ENCODE peak calls at places on chromosomes 4 and X, in eight cellular contexts. V is heart right ventricle; I is A549; Y is non-pigmented ciliary epithelial cell; C is stimulated activated CD4-positive, alpha-beta T cell treated with anti-CD3 and anti-CD28 coated beads, Interleukin-12 subunit alpha, Interleukin-12 subunit beta, amount 100 ng/mL, for 48 hours; U is mammary epithelial cell; A is GM04504; B is SK-MEL-5. X is an unnamed sample.

GRCh38 chr4:7854211-7854610 is 85.5 kb downstream of the AFAP1 start:
- DNase-seq in V (no peak), I (no peak), Y (no peak), C (no peak), U (no peak), A (no peak), B (no peak), X (no peak)

GRCh38 chr4:82268050-82268825 is 105.6 kb downstream of the HNRNPD start:
- DNase-seq in V (peak; percentile 23), I (peak; percentile 40), Y (no peak), C (peak; percentile 27), U (peak; percentile 70), A (peak; percentile 29), B (peak; percentile 78), X (peak; percentile 48)

GRCh38 chr4:5378002-5378401 is 326.7 kb downstream of the STK32B start:
- DNase-seq in V (no peak), I (no peak), Y (no peak), C (no peak), U (no peak), A (no peak), B (peak; percentile 60), X (no peak)

GRCh38 chr4:180721356-180721755 is 1521.8 kb upstream of the TENM3 start:
- DNase-seq in V (no peak), I (no peak), Y (no peak), C (no peak), U (no peak), A (no peak), B (no peak), X (no peak)

GRCh38 chr4:124030038-124030638 is 633.5 kb downstream of the SPRY1 start:
- DNase-seq in V (no peak), I (no peak), Y (no peak), C (no peak), U (no peak), A (peak; percentile 17), B (no peak), X (no peak)

GRCh38 chrX:16671005-16671404 is 21.0 kb downstream of the S100G start:
- DNase-seq in V (no peak), I (peak; percentile 43), Y (no peak), C (no peak), U (peak; percentile 25), A (peak; percentile 63), B (peak; percentile 60), X (peak; percentile 70)

GRCh38 chr4:102339018-102339417 is 6.3 kb downstream of the SLC39A8 start:
- DNase-seq in V (no peak), I (no peak), Y (no peak), C (no peak), U (peak; percentile 72), A (no peak), B (no peak), X (no peak)

GRCh38 chr4:25358515-25359275 is 18.4 kb upstream of the ANAPC4 start:
- DNase-seq in V (no peak), I (no peak), Y (no peak), C (no peak), U (peak; percentile 50), A (no peak), B (no peak), X (no peak)

GRCh38 chr4:84150177-84150576 is 348.9 kb downstream of the NKX6-1 start:
- DNase-seq in V (no peak), I (no peak), Y (no peak), C (no peak), U (no peak), A (no peak), B (no peak), X (no peak)

GRCh38 chr4:69471639-69472038 is 24.1 kb downstream of the UGT2B4 start:
- DNase-seq in V (no peak), I (no peak), Y (no peak), C (no peak), U (no peak), A (no peak), B (no peak), X (no peak)

X was measured in astrocyte of the spinal cord.